ENCODE peak calls at places on chromosomes 3 and 15, in seven cellular contexts. F is fibroblast of the aortic adventitia, D is stomach, Y is ovary, I is WERI-Rb-1, Z is mesothelial cell of epicardium, H is psoas muscle. G is an unnamed sample.

GRCh38 chr3:64303881-64304280 is 78.6 kb upstream of the PRICKLE2 start:
- DNase-seq in F (no peak), D (no peak), Y (no peak), I (no peak), Z (no peak), H (no peak), G (no peak)

GRCh38 chr15:26873846-26874245 is 7.0 kb downstream of the GABRA5 start:
- DNase-seq in F (peak), D (no peak), Y (no peak), I (no peak), Z (no peak), H (no peak), G (no peak)

GRCh38 chr15:52112203-52112750 is 298 bp downstream of the BCL2L10 start:
- DNase-seq in F (no peak), D (peak), Y (no peak), I (no peak), Z (no peak), H (peak), G (peak)

GRCh38 chr3:133293397-133294107 is 106.3 kb upstream of the BFSP2 start:
- DNase-seq in F (no peak), D (no peak), Y (no peak), I (no peak), Z (no peak), H (no peak), G (no peak)

GRCh38 chr3:73136941-73137340 is 75.5 kb downstream of the EBLN2 start:
- DNase-seq in F (no peak), D (no peak), Y (no peak), I (no peak), Z (no peak), H (no peak), G (no peak)

GRCh38 chr3:45580142-45580541 is 14.4 kb upstream of the LIMD1 start:
- DNase-seq in F (no peak), D (no peak), Y (no peak), I (peak), Z (no peak), H (no peak), G (no peak)

GRCh38 chr3:11769704-11770103 is 77.0 kb downstream of the TAMM41 start:
- DNase-seq in F (no peak), D (no peak), Y (no peak), I (no peak), Z (no peak), H (no peak), G (no peak)

GRCh38 chr15:41949400-41950126 is 22.8 kb downstream of the EHD4 start:
- DNase-seq in F (peak), D (no peak), Y (no peak), I (no peak), Z (no peak), H (no peak), G (no peak)

GRCh38 chr15:88792342-88793282 is 10.6 kb upstream of the ACAN start:
- DNase-seq in F (no peak), D (no peak), Y (no peak), I (no peak), Z (no peak), H (no peak), G (no peak)

GRCh38 chr3:193737191-193737751 is 144.3 kb downstream of the OPA1 start:
- DNase-seq in F (no peak), D (no peak), Y (no peak), I (peak), Z (no peak), H (no peak), G (no peak)

GRCh38 chr3:37811625-37812356 is 49.9 kb upstream of the CTDSPL start:
- DNase-seq in F (no peak), D (no peak), Y (no peak), I (no peak), Z (no peak), H (no peak), G (no peak)

GRCh38 chr3:147582642-147583041 is 173.5 kb downstream of the ZIC1 start:
- DNase-seq in F (no peak), D (no peak), Y (no peak), I (no peak), Z (no peak), H (no peak), G (no peak)

GRCh38 chr15:70265466-70265978 is 167.8 kb upstream of the TLE3 start:
- DNase-seq in F (no peak), D (no peak), Y (no peak), I (peak), Z (no peak), H (no peak), G (no peak)

GRCh38 chr3:126054870-126055269 is 29.1 kb downstream of the SLC41A3 start:
- DNase-seq in F (no peak), D (no peak), Y (no peak), I (no peak), Z (no peak), H (no peak), G (no peak)

GRCh38 chr3:135915206-135915605 is 50.3 kb upstream of the PPP2R3A start:
- DNase-seq in F (no peak), D (no peak), Y (no peak), I (no peak), Z (no peak), H (no peak), G (no peak)

GRCh38 chr3:194496217-194496881 is 9.5 kb upstream of the ATP13A3 start:
- DNase-seq in F (no peak), D (no peak), Y (no peak), I (no peak), Z (no peak), H (no peak), G (peak)

GRCh38 chr3:88807471-88808090 is 299.8 kb upstream of the EPHA3 start:
- DNase-seq in F (peak), D (no peak), Y (no peak), I (peak), Z (no peak), H (no peak), G (no peak)

GRCh38 chr15:39787479-39787878 is 4.8 kb upstream of the FSIP1 start:
- DNase-seq in F (no peak), D (no peak), Y (no peak), I (no peak), Z (no peak), H (no peak), G (no peak)

GRCh38 chr15:39788108-39788507 is 5.5 kb upstream of the FSIP1 start:
- DNase-seq in F (peak), D (no peak), Y (no peak), I (no peak), Z (no peak), H (no peak), G (no peak)

GRCh38 chr15:39785139-39785538 is 2.5 kb upstream of the FSIP1 start:
- DNase-seq in F (no peak), D (no peak), Y (no peak), I (no peak), Z (no peak), H (no peak), G (no peak)

GRCh38 chr15:39785806-39786205 is 3.2 kb upstream of the FSIP1 start:
- DNase-seq in F (no peak), D (no peak), Y (no peak), I (no peak), Z (no peak), H (no peak), G (no peak)

DNA sequence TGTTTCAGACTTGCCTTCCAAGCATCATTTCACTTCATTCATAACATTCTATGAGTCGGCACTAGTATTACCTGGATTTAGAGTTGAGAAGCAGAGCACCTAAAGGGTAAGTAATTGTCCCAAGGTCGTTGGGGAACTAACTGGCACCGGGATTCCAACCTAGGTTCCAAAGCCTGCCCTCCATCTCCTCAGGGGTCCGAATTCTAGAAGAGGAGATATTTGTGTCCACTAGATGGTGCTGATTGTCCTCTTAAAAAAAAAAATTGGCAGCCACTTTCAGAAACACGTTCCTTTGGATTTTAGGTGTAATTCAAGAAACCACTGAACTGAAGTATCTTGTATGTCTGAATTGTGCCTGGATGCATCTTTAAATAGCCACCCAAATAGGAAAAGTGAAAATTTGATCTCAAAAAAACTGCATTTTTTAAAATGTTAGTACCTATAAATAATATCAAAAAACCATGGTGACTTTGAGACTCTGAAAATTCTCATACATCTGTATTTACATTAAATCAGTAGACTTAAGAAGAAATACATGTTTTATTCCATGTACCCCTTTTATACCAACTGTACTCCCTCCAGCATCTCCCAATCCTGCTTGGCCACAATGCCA is 3.9 kb upstream of the FSIP1 start:
- DNase-seq in F (peak), D (no peak), Y (no peak), I (no peak), Z (no peak), H (no peak), G (no peak)
- TF ChIP-seq CTCF in F (peak), D (peak), Y (peak), I (peak), Z (peak), H (peak), G (peak)

DNA sequence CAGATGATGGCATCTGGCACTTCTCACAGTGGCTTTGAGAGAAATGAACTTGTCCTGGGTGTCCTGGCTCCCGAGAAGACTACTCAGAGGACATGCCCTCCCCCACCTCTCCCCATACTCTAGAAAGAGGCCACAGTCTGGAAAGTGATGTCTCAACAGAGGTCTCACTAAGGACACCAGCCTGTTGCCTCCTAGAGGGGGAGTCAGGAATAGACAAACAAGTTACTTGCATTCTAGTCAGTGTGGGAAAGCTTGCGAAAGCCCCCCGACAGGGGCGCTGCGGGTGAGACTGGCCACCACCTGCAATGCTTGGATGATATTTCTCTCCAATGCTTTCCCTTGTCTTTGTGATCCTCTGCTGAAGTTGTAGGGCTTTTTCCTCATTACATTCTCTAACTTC is 17.2 kb downstream of the B4GALT4 start:
- DNase-seq in F (no peak), D (no peak), Y (no peak), I (no peak), Z (no peak), H (no peak), G (no peak)
- TF ChIP-seq CTCF in F (no peak), D (no peak), Y (no peak), I (no peak), Z (no peak), H (no peak), G (no peak)

GRCh38 chr15:55320963-55321362 is 1.9 kb downstream of the PIGB start:
- DNase-seq in F (no peak), D (no peak), Y (no peak), I (no peak), Z (no peak), H (no peak), G (no peak)

GRCh38 chr15:55319537-55320325 is 709 bp downstream of the PIGB start:
- DNase-seq in F (peak), D (peak), Y (no peak), I (no peak), Z (no peak), H (no peak), G (no peak)

GRCh38 chr15:55322452-55322851 is 3.4 kb downstream of the PIGB start:
- DNase-seq in F (no peak), D (no peak), Y (no peak), I (no peak), Z (no peak), H (no peak), G (no peak)

DNA sequence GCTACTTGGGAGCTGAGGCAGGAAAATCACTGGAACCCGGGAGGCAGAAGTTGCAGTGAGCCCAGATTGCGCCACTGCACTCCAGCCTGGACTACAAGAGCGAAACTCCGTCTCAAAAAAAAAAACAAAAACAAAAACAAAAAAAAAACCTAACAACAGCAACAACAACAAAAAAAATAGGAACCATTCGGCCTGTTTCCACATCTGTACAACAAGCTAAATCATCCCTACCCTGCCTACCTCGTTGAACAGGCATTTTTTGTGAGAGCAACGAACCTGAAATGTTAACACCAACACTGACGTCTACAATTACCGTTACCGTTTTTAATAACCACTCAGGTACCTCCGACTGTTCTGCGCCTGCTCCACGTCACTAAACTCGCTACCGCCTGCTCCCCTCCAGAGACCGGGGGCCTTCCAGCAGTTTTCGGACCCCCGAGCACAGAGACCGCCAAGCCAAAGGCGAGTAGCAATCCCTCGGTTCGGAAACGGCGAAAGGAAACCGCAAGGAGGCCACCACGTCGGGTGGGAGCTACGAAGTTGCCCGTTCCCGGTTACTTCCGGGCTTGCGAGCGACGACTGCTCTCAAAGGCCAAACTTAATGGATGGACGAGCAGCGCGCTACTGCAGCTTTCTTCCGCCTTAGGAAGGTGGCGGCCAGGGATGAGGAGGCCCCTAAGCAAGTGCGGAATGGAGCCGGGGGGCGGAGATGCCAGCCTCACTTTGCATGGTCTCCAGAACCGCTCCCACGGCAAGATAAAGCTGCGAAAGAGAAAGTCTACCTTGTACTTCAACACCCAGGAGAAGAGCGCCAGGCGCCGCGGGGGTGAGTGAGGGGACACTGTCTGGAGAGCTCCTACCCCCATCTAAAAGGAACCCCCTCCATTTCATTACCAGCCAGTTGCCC is at the start of the genes PIGB and PIGBOS1:
- DNase-seq in F (peak), D (peak), Y (peak), I (peak), Z (peak), H (peak), G (peak)
- TF ChIP-seq CTCF in F (peak), D (peak), Y (no peak), I (peak), Z (no peak), H (peak), G (no peak)

DNA sequence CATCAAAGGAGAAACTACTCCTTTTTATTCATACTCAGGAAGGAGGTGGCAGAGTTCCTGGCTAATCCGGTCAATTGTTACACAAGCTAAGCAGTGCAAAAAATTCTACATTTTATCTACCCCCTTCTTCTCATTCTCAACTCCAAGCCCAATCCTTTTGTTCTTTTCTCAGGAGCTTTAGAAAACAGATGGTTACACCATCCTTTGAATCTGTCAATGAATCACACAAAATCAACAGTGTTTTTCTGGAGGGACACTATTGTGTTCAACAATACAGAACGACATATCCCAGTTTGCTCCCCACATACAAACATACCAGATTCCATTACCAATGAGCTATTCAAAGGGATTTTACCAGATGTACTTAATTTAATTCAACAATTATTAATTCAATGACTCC is 362.1 kb downstream of the MAGI1 start:
- DNase-seq in F (no peak), D (no peak), Y (no peak), I (no peak), Z (no peak), H (no peak), G (no peak)
- TF ChIP-seq CTCF in F (no peak), D (no peak), Y (no peak), I (no peak), Z (no peak), H (no peak), G (no peak)

GRCh38 chr15:78407889-78408640 is 30.0 kb upstream of the IREB2 start:
- DNase-seq in F (no peak), D (no peak), Y (no peak), I (no peak), Z (no peak), H (no peak), G (no peak)
- TF ChIP-seq CTCF in F (no peak), D (no peak), Y (no peak), I (no peak), Z (no peak), H (no peak), G (no peak)

GRCh38 chr3:7397097-7397496 is 536.2 kb downstream of the GRM7 start:
- DNase-seq in F (no peak), D (no peak), Y (no peak), I (no peak), Z (no peak), H (no peak), G (no peak)
- TF ChIP-seq CTCF in F (no peak), D (no peak), Y (no peak), I (no peak), Z (no peak), H (no peak), G (no peak)

DNA sequence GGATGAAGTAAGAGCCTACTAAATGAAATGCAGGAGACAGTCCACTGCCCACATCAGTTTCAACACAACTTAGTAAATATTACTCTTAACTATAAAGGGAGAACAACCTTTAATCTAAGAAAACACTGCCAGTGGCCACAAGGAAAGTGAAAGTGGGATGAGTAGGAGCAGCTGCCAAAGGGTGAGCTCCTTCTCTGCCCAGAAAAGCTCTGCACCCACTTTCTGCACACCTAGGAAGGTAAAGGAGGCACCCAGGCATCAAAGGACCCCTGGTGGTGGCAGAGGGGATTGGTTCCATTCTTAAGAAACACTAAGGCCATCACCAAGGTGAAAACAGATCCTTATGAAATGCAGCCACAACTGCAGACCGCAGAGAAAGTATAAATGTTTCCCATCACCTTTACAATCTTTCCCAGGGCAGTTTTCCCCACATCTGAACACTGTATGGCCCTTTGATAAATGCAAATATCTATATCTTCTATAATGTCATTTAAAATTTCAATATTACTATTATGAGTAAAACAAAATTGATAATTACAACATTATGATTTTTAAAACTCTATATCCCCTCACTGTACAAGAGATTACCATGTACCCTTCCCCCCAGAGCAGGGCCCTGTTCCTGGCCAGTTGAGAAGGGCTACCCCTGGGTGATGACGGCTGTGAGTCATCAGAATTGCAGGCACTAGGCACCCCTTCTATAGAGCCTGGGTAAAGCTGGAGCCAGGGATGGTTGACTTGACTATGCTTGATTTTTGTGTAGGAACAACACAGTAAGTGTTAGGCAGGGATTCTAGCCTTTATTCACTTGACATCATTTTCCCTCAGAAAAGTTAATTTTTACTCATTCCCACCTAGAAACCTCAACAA is 92.0 kb downstream of the SNRK start:
- DNase-seq in F (peak), D (peak), Y (no peak), I (peak), Z (no peak), H (no peak), G (no peak)
- TF ChIP-seq CTCF in F (peak), D (peak), Y (no peak), I (peak), Z (peak), H (peak), G (peak)

GRCh38 chr3:57152150-57152549 is 13.0 kb downstream of the IL17RD start:
- DNase-seq in F (peak), D (no peak), Y (no peak), I (no peak), Z (no peak), H (no peak), G (no peak)
- TF ChIP-seq CTCF in F (peak), D (no peak), Y (no peak), I (no peak), Z (no peak), H (no peak), G (no peak)